ENCODE peak calls at places on chromosomes 13 and 19, in five cellular contexts. I is cardiac muscle cell, T is EH, W is activated gamma-delta T cell treated with Interleukin-2 at 50 U/mL for 16 hours, S is DMS153. H is an unnamed sample.

GRCh38 chr19:18487576-18488402 is 34.1 kb downstream of the ELL start:
- DNase-seq in S (no peak), T (no peak), I (no peak), W (no peak), H (no peak)

GRCh38 chr13:27442071-27442647 is 8.2 kb downstream of the MTIF3 start:
- DNase-seq in S (no peak), I (no peak), T (peak), W (peak), H (peak)

GRCh38 chr19:3507371-3508120 is 1.4 kb downstream of the FZR1 start:
- DNase-seq in S (no peak), W (peak), T (peak), I (peak), H (peak)

GRCh38 chr13:26011996-26012688 is 39.7 kb downstream of the SHISA2 start:
- DNase-seq in T (no peak), W (peak), I (no peak), S (no peak), H (peak)

GRCh38 chr19:28634837-28635236 is 578.1 kb downstream of the UQCRFS1 start:
- DNase-seq in W (no peak), I (no peak), S (no peak), T (no peak), H (no peak)

GRCh38 chr13:42746846-42747245 is 34.5 kb upstream of the FAM216B start:
- DNase-seq in W (no peak), T (peak), I (no peak), S (no peak), H (no peak)

GRCh38 chr13:41065098-41065497 is 3.8 kb downstream of the WBP4 start:
- DNase-seq in S (no peak), I (no peak), W (no peak), T (peak), H (no peak)

GRCh38 chr19:47819841-47820244 is 1.9 kb upstream of the CRX start:
- DNase-seq in W (no peak), S (no peak), I (peak), T (no peak), H (no peak)

GRCh38 chr13:107441279-107441678 is 774.1 kb downstream of the LIG4 start:
- DNase-seq in W (no peak), T (no peak), S (no peak), I (no peak), H (no peak)

GRCh38 chr19:16068696-16069259 is 7.5 kb upstream of the TPM4 start:
- DNase-seq in S (no peak), W (no peak), T (no peak), I (no peak), H (no peak)

GRCh38 chr13:43864921-43865320 is 14.6 kb downstream of the CCDC122 start:
- DNase-seq in S (no peak), T (no peak), I (no peak), W (no peak), H (no peak)

GRCh38 chr13:26502826-26503225 is 54.7 kb upstream of the WASF3 start:
- DNase-seq in T (peak), S (no peak), I (no peak), W (peak), H (no peak)

GRCh38 chr19:4495471-4495870 is 22.8 kb downstream of the PLIN4 start:
- DNase-seq in I (no peak), S (no peak), W (no peak), T (no peak), H (no peak)

GRCh38 chr13:60790620-60791019 is 393.6 kb downstream of the TDRD3 start:
- DNase-seq in T (no peak), S (no peak), I (no peak), W (no peak), H (no peak)

GRCh38 chr13:113672002-113672651 is 5.1 kb downstream of the GRK1 start:
- DNase-seq in I (no peak), W (no peak), S (no peak), T (no peak), H (peak)

GRCh38 chr13:112731667-112732616 is 42.1 kb downstream of the ATP11A start:
- DNase-seq in S (no peak), W (no peak), I (no peak), T (no peak), H (no peak)

GRCh38 chr13:53357582-53357981 is 329.0 kb downstream of the OLFM4 start:
- DNase-seq in T (no peak), S (no peak), I (no peak), W (no peak), H (no peak)

GRCh38 chr13:51971520-51972426 is 39.5 kb downstream of the ATP7B start:
- DNase-seq in S (peak), W (no peak), T (no peak), I (no peak), H (no peak)

GRCh38 chr13:37058801-37059135 is 720 bp downstream of the SUPT20H start:
- DNase-seq in S (peak), I (peak), T (no peak), W (peak), H (peak)

GRCh38 chr13:30312859-30313258 is 5.5 kb upstream of the KATNAL1 start:
- DNase-seq in I (no peak), W (no peak), T (peak), S (no peak), H (no peak)

GRCh38 chr19:3963458-3964255 is 7.2 kb downstream of the DAPK3 start:
- DNase-seq in T (no peak), S (no peak), W (no peak), I (no peak), H (no peak)

GRCh38 chr13:75101997-75102720 is 379.8 kb downstream of the TBC1D4 start:
- DNase-seq in S (no peak), T (peak), W (no peak), I (peak), H (no peak)

GRCh38 chr19:31352782-31353651 is 3.8 kb upstream of the TSHZ3 start:
- DNase-seq in T (peak), I (no peak), S (no peak), W (no peak), H (no peak)

GRCh38 chr13:54637377-54637776 is 1608.8 kb downstream of the OLFM4 start:
- DNase-seq in S (no peak), T (no peak), I (peak), W (no peak), H (no peak)

GRCh38 chr13:43072394-43072793 is 49.0 kb downstream of the DNAJC15 start:
- DNase-seq in S (no peak), I (no peak), T (peak), W (no peak), H (no peak)

GRCh38 chr13:110354715-110355473 is 47.8 kb downstream of the COL4A2 start:
- DNase-seq in S (no peak), T (no peak), I (no peak), W (no peak), H (no peak)

GRCh38 chr19:1675633-1676350 is 23.4 kb upstream of the TCF3 start:
- DNase-seq in T (no peak), S (no peak), I (peak), W (no peak), H (no peak)

GRCh38 chr19:6278740-6279619 is 795 bp downstream of the MLLT1 start:
- DNase-seq in T (no peak), I (no peak), W (no peak), S (no peak), H (peak)

GRCh38 chr19:49793561-49793840 is 19.6 kb downstream of the FUZ start:
- DNase-seq in S (no peak), I (no peak), T (peak), W (no peak), H (no peak)

GRCh38 chr13:30619731-30620130 is 2.0 kb downstream of the USPL1 start:
- DNase-seq in I (no peak), W (no peak), S (no peak), T (no peak), H (no peak)